ENCODE peak calls at places on chromosomes 7 and 10, in seven cellular contexts. One of them, this sample, is unnamed.

GRCh38 chr10:127802532-127803055 is 65.6 kb downstream of the FOXI2 start:
- DNase-seq in breast epithelium: no peak
- DNase-seq in GM12892: no peak
- DNase-seq in stomach: no peak
- DNase-seq in upper lobe of left lung: no peak
- DNase-seq in prostate gland: no peak
- DNase-seq in transverse colon: no peak
- DNase-seq in this sample: no peak

GRCh38 chr10:8048281-8049008 is 6.0 kb upstream of the GATA3 start:
- DNase-seq in breast epithelium: no peak
- DNase-seq in GM12892: no peak
- DNase-seq in stomach: no peak
- DNase-seq in upper lobe of left lung: no peak
- DNase-seq in prostate gland: no peak
- DNase-seq in transverse colon: no peak
- DNase-seq in this sample: no peak

GRCh38 chr10:58647366-58647765 is 134.7 kb downstream of the BICC1 start:
- DNase-seq in breast epithelium: no peak
- DNase-seq in GM12892: no peak
- DNase-seq in stomach: no peak
- DNase-seq in upper lobe of left lung: no peak
- DNase-seq in prostate gland: no peak
- DNase-seq in transverse colon: no peak
- DNase-seq in this sample: no peak

GRCh38 chr7:2735744-2736143 is 47.7 kb downstream of the AMZ1 start:
- DNase-seq in breast epithelium: no peak
- DNase-seq in GM12892: no peak
- DNase-seq in stomach: peak; percentile 20
- DNase-seq in upper lobe of left lung: no peak
- DNase-seq in prostate gland: no peak
- DNase-seq in transverse colon: no peak
- DNase-seq in this sample: peak; percentile 59

GRCh38 chr10:31929986-31930675 is 1.5 kb upstream of the ARHGAP12 start:
- DNase-seq in breast epithelium: no peak
- DNase-seq in GM12892: no peak
- DNase-seq in stomach: no peak
- DNase-seq in upper lobe of left lung: no peak
- DNase-seq in prostate gland: peak; percentile 10
- DNase-seq in transverse colon: no peak
- DNase-seq in this sample: no peak

GRCh38 chr10:46283217-46283944 is 3.4 kb upstream of the ANTXRL start:
- DNase-seq in breast epithelium: peak; percentile 34
- DNase-seq in GM12892: no peak
- DNase-seq in stomach: peak; percentile 14
- DNase-seq in upper lobe of left lung: no peak
- DNase-seq in prostate gland: no peak
- DNase-seq in transverse colon: peak; percentile 3
- DNase-seq in this sample: no peak

GRCh38 chr7:96314402-96315108 is 7.3 kb downstream of the SLC25A13 start:
- DNase-seq in breast epithelium: no peak
- DNase-seq in GM12892: no peak
- DNase-seq in stomach: no peak
- DNase-seq in upper lobe of left lung: no peak
- DNase-seq in prostate gland: no peak
- DNase-seq in transverse colon: no peak
- DNase-seq in this sample: no peak

GRCh38 chr10:59557052-59557451 is 152.6 kb downstream of the SLC16A9 start:
- DNase-seq in breast epithelium: no peak
- DNase-seq in GM12892: no peak
- DNase-seq in stomach: no peak
- DNase-seq in upper lobe of left lung: no peak
- DNase-seq in prostate gland: no peak
- DNase-seq in transverse colon: no peak
- DNase-seq in this sample: no peak

GRCh38 chr10:114110174-114110972 is 63.6 kb downstream of the CCDC186 start:
- DNase-seq in breast epithelium: no peak
- DNase-seq in GM12892: no peak
- DNase-seq in stomach: no peak
- DNase-seq in upper lobe of left lung: no peak
- DNase-seq in prostate gland: no peak
- DNase-seq in transverse colon: no peak
- DNase-seq in this sample: no peak

GRCh38 chr10:113062977-113063967 is 113.2 kb downstream of the TCF7L2 start:
- DNase-seq in breast epithelium: no peak
- DNase-seq in GM12892: no peak
- DNase-seq in stomach: no peak
- DNase-seq in upper lobe of left lung: no peak
- DNase-seq in prostate gland: no peak
- DNase-seq in transverse colon: no peak
- DNase-seq in this sample: no peak

GRCh38 chr10:4945706-4946348 is 17.4 kb upstream of the AKR1C1 start:
- DNase-seq in breast epithelium: no peak
- DNase-seq in GM12892: no peak
- DNase-seq in stomach: no peak
- DNase-seq in upper lobe of left lung: no peak
- DNase-seq in prostate gland: no peak
- DNase-seq in transverse colon: no peak
- DNase-seq in this sample: no peak

GRCh38 chr10:71618176-71618575 is 101.4 kb downstream of the C10orf105 start:
- DNase-seq in breast epithelium: no peak
- DNase-seq in GM12892: no peak
- DNase-seq in stomach: no peak
- DNase-seq in upper lobe of left lung: no peak
- DNase-seq in prostate gland: no peak
- DNase-seq in transverse colon: no peak
- DNase-seq in this sample: no peak

GRCh38 chr10:71618598-71618997 is 101.0 kb downstream of the C10orf105 start:
- DNase-seq in breast epithelium: no peak
- DNase-seq in GM12892: no peak
- DNase-seq in stomach: no peak
- DNase-seq in upper lobe of left lung: no peak
- DNase-seq in prostate gland: no peak
- DNase-seq in transverse colon: no peak
- DNase-seq in this sample: no peak

GRCh38 chr10:71615538-71616329 is 103.8 kb downstream of the C10orf105 start:
- DNase-seq in breast epithelium: no peak
- DNase-seq in GM12892: no peak
- DNase-seq in stomach: no peak
- DNase-seq in upper lobe of left lung: no peak
- DNase-seq in prostate gland: no peak
- DNase-seq in transverse colon: no peak
- DNase-seq in this sample: no peak

GRCh38 chr10:71614946-71615345 is 104.6 kb downstream of the C10orf105 start:
- DNase-seq in breast epithelium: no peak
- DNase-seq in GM12892: no peak
- DNase-seq in stomach: no peak
- DNase-seq in upper lobe of left lung: no peak
- DNase-seq in prostate gland: peak; percentile 25
- DNase-seq in transverse colon: no peak
- DNase-seq in this sample: no peak

DNA sequence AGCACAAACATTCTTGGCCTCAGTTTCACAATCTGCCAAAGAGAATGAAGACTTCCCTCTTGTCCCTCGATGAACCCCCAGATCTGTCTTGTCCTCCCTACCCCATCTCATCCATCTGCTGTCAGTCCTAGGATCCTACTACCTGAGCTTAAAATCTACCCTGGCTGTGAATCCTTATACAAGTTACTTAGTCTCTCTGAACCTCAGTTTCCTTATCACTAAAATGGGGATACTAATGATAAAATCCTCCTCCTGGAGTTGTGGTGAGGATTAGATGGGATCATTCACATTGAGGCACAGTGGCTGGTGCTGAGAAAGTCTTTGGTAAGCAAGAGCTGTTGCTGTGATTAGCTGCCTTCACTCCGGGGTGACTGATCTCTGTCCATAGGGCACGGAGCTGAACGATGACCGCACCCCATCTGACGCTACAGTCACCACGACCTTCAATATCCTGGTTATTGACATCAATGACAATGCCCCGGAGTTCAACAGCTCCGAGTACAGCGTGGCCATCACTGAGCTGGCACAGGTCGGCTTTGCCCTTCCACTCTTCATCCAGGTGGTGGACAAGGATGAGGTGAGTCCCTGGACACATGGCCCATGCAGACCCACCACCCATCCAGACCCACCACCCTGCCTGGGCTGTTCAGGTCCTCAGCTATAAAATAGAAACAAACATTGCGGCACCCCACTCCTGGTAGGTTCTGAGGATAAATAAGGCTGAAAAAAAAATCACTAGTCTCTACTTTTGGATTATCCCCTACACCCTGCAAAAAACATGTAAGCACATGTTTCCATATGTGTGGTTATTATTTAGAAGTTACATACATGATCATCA is 102.5 kb downstream of the C10orf105 start:
- DNase-seq in breast epithelium: no peak
- DNase-seq in GM12892: no peak
- DNase-seq in stomach: no peak
- DNase-seq in upper lobe of left lung: no peak
- DNase-seq in prostate gland: no peak
- DNase-seq in transverse colon: peak; percentile 43
- DNase-seq in this sample: no peak
- TF ChIP-seq POLR2A in breast epithelium: no peak
- TF ChIP-seq POLR2A in GM12892: no peak
- TF ChIP-seq POLR2A in stomach: no peak
- TF ChIP-seq POLR2A in upper lobe of left lung: no peak
- TF ChIP-seq POLR2A in prostate gland: no peak
- TF ChIP-seq POLR2A in transverse colon: no peak
- TF ChIP-seq POLR2A in this sample: no peak

GRCh38 chr10:129892571-129893045 is 71.5 kb downstream of the EBF3 start:
- DNase-seq in breast epithelium: no peak
- DNase-seq in GM12892: no peak
- DNase-seq in stomach: no peak
- DNase-seq in upper lobe of left lung: no peak
- DNase-seq in prostate gland: no peak
- DNase-seq in transverse colon: no peak
- DNase-seq in this sample: no peak

GRCh38 chr10:129890170-129890569 is 73.9 kb downstream of the EBF3 start:
- DNase-seq in breast epithelium: no peak
- DNase-seq in GM12892: no peak
- DNase-seq in stomach: no peak
- DNase-seq in upper lobe of left lung: no peak
- DNase-seq in prostate gland: no peak
- DNase-seq in transverse colon: no peak
- DNase-seq in this sample: no peak

GRCh38 chr10:129888784-129889616 is 75.1 kb downstream of the EBF3 start:
- DNase-seq in breast epithelium: no peak
- DNase-seq in GM12892: peak; percentile 55
- DNase-seq in stomach: no peak
- DNase-seq in upper lobe of left lung: no peak
- DNase-seq in prostate gland: no peak
- DNase-seq in transverse colon: no peak
- DNase-seq in this sample: no peak

GRCh38 chr10:129893690-129894089 is 70.4 kb downstream of the EBF3 start:
- DNase-seq in breast epithelium: no peak
- DNase-seq in GM12892: no peak
- DNase-seq in stomach: no peak
- DNase-seq in upper lobe of left lung: no peak
- DNase-seq in prostate gland: no peak
- DNase-seq in transverse colon: no peak
- DNase-seq in this sample: no peak

GRCh38 chr10:129891806-129892205 is 72.3 kb downstream of the EBF3 start:
- DNase-seq in breast epithelium: no peak
- DNase-seq in GM12892: no peak
- DNase-seq in stomach: no peak
- DNase-seq in upper lobe of left lung: no peak
- DNase-seq in prostate gland: no peak
- DNase-seq in transverse colon: no peak
- DNase-seq in this sample: no peak
- TF ChIP-seq POLR2AphosphoS5 in breast epithelium: no peak
- TF ChIP-seq POLR2AphosphoS5 in GM12892: no peak
- TF ChIP-seq POLR2AphosphoS5 in stomach: no peak
- TF ChIP-seq POLR2AphosphoS5 in upper lobe of left lung: no peak
- TF ChIP-seq POLR2AphosphoS5 in prostate gland: no peak
- TF ChIP-seq POLR2AphosphoS5 in transverse colon: no peak
- TF ChIP-seq POLR2AphosphoS5 in this sample: no peak

GRCh38 chr10:73593110-73593509 is 2.0 kb upstream of the USP54 start:
- DNase-seq in breast epithelium: no peak
- DNase-seq in GM12892: no peak
- DNase-seq in stomach: no peak
- DNase-seq in upper lobe of left lung: no peak
- DNase-seq in prostate gland: no peak
- DNase-seq in transverse colon: no peak
- DNase-seq in this sample: no peak

GRCh38 chr10:73591935-73592699 is 975 bp upstream of the USP54 start:
- DNase-seq in breast epithelium: no peak
- DNase-seq in GM12892: no peak
- DNase-seq in stomach: peak; percentile 62
- DNase-seq in upper lobe of left lung: peak; percentile 90
- DNase-seq in prostate gland: peak; percentile 72
- DNase-seq in transverse colon: peak; percentile 87
- DNase-seq in this sample: no peak

GRCh38 chr10:73589538-73590126 is 1.5 kb downstream of the USP54 start:
- DNase-seq in breast epithelium: no peak
- DNase-seq in GM12892: no peak
- DNase-seq in stomach: peak; percentile 30
- DNase-seq in upper lobe of left lung: peak; percentile 33
- DNase-seq in prostate gland: no peak
- DNase-seq in transverse colon: no peak
- DNase-seq in this sample: no peak

GRCh38 chr10:73591578-73591902 is 398 bp upstream of the USP54 start:
- DNase-seq in breast epithelium: no peak
- DNase-seq in GM12892: no peak
- DNase-seq in stomach: no peak
- DNase-seq in upper lobe of left lung: no peak
- DNase-seq in prostate gland: no peak
- DNase-seq in transverse colon: no peak
- DNase-seq in this sample: no peak

DNA sequence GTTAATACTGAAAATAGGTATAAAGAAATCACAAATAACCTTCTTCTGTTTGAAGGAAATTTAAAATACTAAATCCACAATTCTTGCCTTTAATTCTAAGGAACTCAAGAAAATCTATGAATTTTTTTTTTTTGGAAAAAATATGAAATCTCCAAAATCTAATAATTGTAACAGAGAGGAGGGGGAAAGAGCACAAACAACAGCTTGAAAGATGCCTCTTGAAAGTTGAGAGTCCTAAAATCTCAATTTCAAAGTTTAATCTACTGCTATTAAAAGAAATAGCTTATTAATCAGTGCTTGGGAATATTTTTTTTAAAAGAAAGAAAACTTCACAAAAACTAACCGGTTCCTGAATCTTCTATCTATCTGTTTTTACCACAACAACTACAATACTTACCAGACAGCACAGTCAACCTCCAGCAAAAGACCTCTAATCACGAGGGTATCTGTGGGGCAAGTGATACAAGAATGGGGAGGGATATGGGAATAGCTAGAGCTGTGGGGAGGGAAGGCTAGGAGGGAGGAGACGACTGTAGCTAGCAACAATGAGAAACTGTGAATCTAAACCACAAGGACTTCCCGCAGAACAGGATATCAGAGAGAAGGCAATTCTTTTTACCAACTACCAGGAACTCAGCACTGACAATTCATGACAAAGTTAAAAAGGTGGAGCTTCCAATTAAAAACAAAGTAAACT is at the start of gene USP54:
- DNase-seq in breast epithelium: no peak
- DNase-seq in GM12892: no peak
- DNase-seq in stomach: no peak
- DNase-seq in upper lobe of left lung: peak; percentile 26
- DNase-seq in prostate gland: no peak
- DNase-seq in transverse colon: no peak
- DNase-seq in this sample: no peak
- TF ChIP-seq POLR2A in breast epithelium: no peak
- TF ChIP-seq POLR2A in GM12892: no peak
- TF ChIP-seq POLR2A in stomach: no peak
- TF ChIP-seq POLR2A in upper lobe of left lung: no peak
- TF ChIP-seq POLR2A in prostate gland: no peak
- TF ChIP-seq POLR2A in transverse colon: peak; percentile 31
- TF ChIP-seq POLR2A in this sample: no peak

GRCh38 chr10:123842692-123843385 is 48.8 kb downstream of the CPXM2 start:
- DNase-seq in breast epithelium: no peak
- DNase-seq in GM12892: no peak
- DNase-seq in stomach: no peak
- DNase-seq in upper lobe of left lung: no peak
- DNase-seq in prostate gland: no peak
- DNase-seq in transverse colon: no peak
- DNase-seq in this sample: no peak
- TF ChIP-seq POLR2AphosphoS5 in breast epithelium: no peak
- TF ChIP-seq POLR2AphosphoS5 in GM12892: no peak
- TF ChIP-seq POLR2AphosphoS5 in stomach: no peak
- TF ChIP-seq POLR2AphosphoS5 in upper lobe of left lung: no peak
- TF ChIP-seq POLR2AphosphoS5 in prostate gland: no peak
- TF ChIP-seq POLR2AphosphoS5 in transverse colon: no peak
- TF ChIP-seq POLR2AphosphoS5 in this sample: no peak

This sample was measured in spleen.